ENCODE peak calls at places on chromosomes 13 and 19, in nine cellular contexts. V is neural crest cell; C is progenitor cell of endocrine pancreas; M is NCI-H748 treated with DMSO at 0.1 percent for 48 hours; X is A172; W is astrocyte of the hippocampus; Z is hepatic stellate cell; K is activated naive CD8-positive, alpha-beta T cell treated with anti-CD3 and anti-CD28 coated beads, Interleukin-2, amount 50 U/mL, for 24 hours; L is amniotic epithelial cell. E is an unnamed sample.

GRCh38 chr13:99281811-99282263 is 23.7 kb upstream of the GPR18 start:
- DNase-seq in V (no peak), M (no peak), Z (no peak), K (peak), W (no peak), L (peak), X (no peak), C (no peak), E (peak)

GRCh38 chr13:38262211-38262610 is 87.4 kb upstream of the UFM1 start:
- DNase-seq in L (no peak), C (no peak), X (no peak), M (no peak), W (no peak), V (no peak), K (no peak), Z (peak), E (no peak)

GRCh38 chr13:109784590-109785140 is 1.7 kb downstream of the IRS2 start:
- DNase-seq in Z (peak), W (peak), M (peak), L (peak), X (no peak), C (peak), K (peak), V (peak), E (no peak)

GRCh38 chr19:51128227-51128626 is 3.5 kb downstream of the SIGLEC9 start:
- DNase-seq in M (no peak), K (no peak), Z (no peak), W (no peak), V (no peak), C (no peak), L (no peak), X (no peak), E (no peak)

GRCh38 chr19:50720921-50721291 is 1.3 kb upstream of the SHANK1 start:
- DNase-seq in X (no peak), M (no peak), V (no peak), C (no peak), L (no peak), Z (peak), K (no peak), W (no peak), E (no peak)

GRCh38 chr13:42073683-42074082 is 25.2 kb downstream of the DGKH start:
- DNase-seq in M (no peak), W (no peak), V (no peak), C (no peak), L (no peak), Z (no peak), K (no peak), X (no peak), E (no peak)

GRCh38 chr13:93635687-93636086 is 409.1 kb downstream of the GPC6 start:
- DNase-seq in W (peak), X (no peak), L (peak), C (no peak), M (no peak), K (no peak), Z (no peak), V (no peak), E (no peak)

GRCh38 chr19:1590641-1591397 is 1.8 kb downstream of the MBD3 start:
- DNase-seq in M (no peak), V (no peak), L (no peak), W (peak), X (no peak), C (no peak), K (peak), Z (no peak), E (no peak)

GRCh38 chr13:83153833-83154232 is 728.4 kb downstream of the SLITRK1 start:
- DNase-seq in V (no peak), M (peak), C (no peak), X (no peak), L (no peak), K (no peak), W (peak), Z (no peak), E (peak)

GRCh38 chr13:44703371-44703770 is 127.2 kb upstream of the TSC22D1 start:
- DNase-seq in M (no peak), Z (peak), V (no peak), C (no peak), K (no peak), X (peak), W (peak), L (peak), E (peak)

GRCh38 chr13:73096173-73097117 is 37.6 kb downstream of the KLF5 start:
- DNase-seq in V (no peak), X (peak), M (no peak), W (peak), L (no peak), K (no peak), Z (no peak), C (no peak), E (peak)

GRCh38 chr13:50365300-50365682 is 350.0 kb downstream of the KCNRG start:
- DNase-seq in M (no peak), K (no peak), V (no peak), C (no peak), Z (no peak), L (peak), X (no peak), W (no peak), E (peak)

GRCh38 chr13:74246398-74246975 is 112.3 kb upstream of the KLF12 start:
- DNase-seq in W (peak), Z (no peak), X (no peak), M (no peak), C (no peak), K (peak), V (no peak), L (no peak), E (no peak)

GRCh38 chr13:60604058-60604457 is 207.0 kb downstream of the TDRD3 start:
- DNase-seq in M (no peak), K (no peak), X (no peak), C (no peak), L (no peak), W (no peak), V (no peak), Z (no peak), E (no peak)

GRCh38 chr19:18401580-18402112 is 4.2 kb upstream of the LRRC25 start:
- DNase-seq in X (peak), M (no peak), V (no peak), W (peak), L (peak), Z (peak), K (no peak), C (no peak), E (peak)

E was measured in renal cortical epithelial cell.